ENCODE peak calls at places on chromosomes 1 and 21, in seven cellular contexts. V is caudate nucleus, F is choroid plexus epithelial cell, O is progenitor cell of endocrine pancreas, A is DMS153, M is EL, U is cardiac muscle cell. Z is an unnamed sample.

GRCh38 chr1:27475707-27476106 is 14.3 kb downstream of the WASF2 start:
- DNase-seq in A (no peak), O (no peak), M (no peak), V (no peak), U (no peak), F (no peak), Z (no peak)

GRCh38 chr21:14084701-14085100 is 126.1 kb downstream of the LIPI start:
- DNase-seq in O (no peak), A (no peak), M (no peak), V (no peak), F (no peak), U (no peak), Z (no peak)

GRCh38 chr1:10045480-10046355 is 13.0 kb downstream of the UBE4B start:
- DNase-seq in O (no peak), A (no peak), M (no peak), V (no peak), F (peak), U (peak), Z (no peak)

GRCh38 chr21:26405735-26406361 is 167.2 kb downstream of the CYYR1 start:
- DNase-seq in V (no peak), A (no peak), M (peak), O (no peak), U (peak), F (peak), Z (peak)

GRCh38 chr1:186139115-186139514 is 235.9 kb downstream of the TPR start:
- DNase-seq in U (peak), V (no peak), A (no peak), O (no peak), M (no peak), F (peak), Z (no peak)

GRCh38 chr21:24308183-24308582 is 1299.1 kb downstream of the MRPL39 start:
- DNase-seq in A (no peak), O (no peak), V (no peak), M (no peak), F (no peak), U (no peak), Z (no peak)

GRCh38 chr1:244851546-244852231 is 12.7 kb downstream of the HNRNPU start:
- DNase-seq in M (no peak), F (no peak), O (no peak), V (no peak), U (no peak), A (no peak), Z (no peak)

GRCh38 chr1:227544067-227544655 is 19.2 kb upstream of the ZNF678 start:
- DNase-seq in M (no peak), U (no peak), V (no peak), F (no peak), O (no peak), A (no peak), Z (no peak)

GRCh38 chr1:228162286-228163003 is 3.2 kb upstream of the IBA57 start:
- DNase-seq in A (no peak), U (peak), O (no peak), F (peak), M (no peak), V (no peak), Z (no peak)

GRCh38 chr21:26850116-26850643 is 5.0 kb upstream of the ADAMTS1 start:
- DNase-seq in O (no peak), M (peak), U (peak), V (no peak), A (peak), F (peak), Z (no peak)

GRCh38 chr1:154520333-154520732 is 18.1 kb upstream of the SHE start:
- DNase-seq in M (no peak), U (peak), F (peak), A (no peak), O (no peak), V (no peak), Z (no peak)

Z was measured in skeletal muscle cell.